ENCODE peak calls at places on chromosomes 4 and X, in six cellular contexts. One of them, this sample, is unnamed.

GRCh38 chrX:110087485-110088356 is 84.8 kb downstream of the TMEM164 start:
- DNase-seq in HepG2: no peak
- DNase-seq in GM12878: no peak
- DNase-seq in H1: no peak
- DNase-seq in K562: no peak
- DNase-seq in SK-N-SH: no peak
- DNase-seq in this sample: no peak

GRCh38 chr4:93828332-93828829 is at the start of gene ATOH1:
- DNase-seq in SK-N-SH: peak
- DNase-seq in HepG2: no peak
- DNase-seq in GM12878: no peak
- DNase-seq in K562: no peak
- DNase-seq in H1: peak
- DNase-seq in this sample: peak

GRCh38 chrX:68461541-68461940 is 28.2 kb upstream of the OPHN1 start:
- DNase-seq in K562: no peak
- DNase-seq in SK-N-SH: no peak
- DNase-seq in H1: no peak
- DNase-seq in HepG2: no peak
- DNase-seq in GM12878: no peak
- DNase-seq in this sample: no peak

GRCh38 chr4:121213940-121214339 is 49.8 kb upstream of the TNIP3 start:
- DNase-seq in SK-N-SH: no peak
- DNase-seq in HepG2: no peak
- DNase-seq in GM12878: no peak
- DNase-seq in H1: no peak
- DNase-seq in K562: no peak
- DNase-seq in this sample: no peak

GRCh38 chr4:70632028-70632427 is 3.5 kb downstream of the ENAM start:
- DNase-seq in SK-N-SH: no peak
- DNase-seq in H1: no peak
- DNase-seq in HepG2: no peak
- DNase-seq in GM12878: no peak
- DNase-seq in K562: no peak
- DNase-seq in this sample: no peak

GRCh38 chrX:42615161-42615563 is 162.8 kb downstream of the PPP1R2C start:
- DNase-seq in GM12878: no peak
- DNase-seq in K562: peak
- DNase-seq in H1: no peak
- DNase-seq in HepG2: no peak
- DNase-seq in SK-N-SH: no peak
- DNase-seq in this sample: no peak

GRCh38 chr4:622996-623913 is 2.1 kb upstream of the PDE6B start:
- DNase-seq in SK-N-SH: no peak
- DNase-seq in HepG2: no peak
- DNase-seq in GM12878: no peak
- DNase-seq in K562: no peak
- DNase-seq in H1: no peak
- DNase-seq in this sample: no peak

GRCh38 chr4:110344165-110344564 is 131.8 kb upstream of the ENPEP start:
- DNase-seq in SK-N-SH: peak
- DNase-seq in K562: peak
- DNase-seq in H1: no peak
- DNase-seq in HepG2: no peak
- DNase-seq in GM12878: no peak
- DNase-seq in this sample: no peak

GRCh38 chr4:77007358-77008230 is 58.0 kb downstream of the SEPTIN11 start:
- DNase-seq in SK-N-SH: no peak
- DNase-seq in GM12878: no peak
- DNase-seq in HepG2: no peak
- DNase-seq in K562: no peak
- DNase-seq in H1: no peak
- DNase-seq in this sample: no peak

GRCh38 chr4:116668190-116668589 is 417.2 kb downstream of the TRAM1L1 start:
- DNase-seq in HepG2: no peak
- DNase-seq in H1: no peak
- DNase-seq in K562: no peak
- DNase-seq in GM12878: no peak
- DNase-seq in SK-N-SH: no peak
- DNase-seq in this sample: no peak

GRCh38 chrX:42017971-42018370 is 94.6 kb upstream of the CASK start:
- DNase-seq in H1: no peak
- DNase-seq in HepG2: no peak
- DNase-seq in K562: no peak
- DNase-seq in GM12878: no peak
- DNase-seq in SK-N-SH: no peak
- DNase-seq in this sample: no peak

GRCh38 chrX:49070988-49071387 is 2.8 kb downstream of the PRAF2 start:
- DNase-seq in K562: no peak
- DNase-seq in GM12878: no peak
- DNase-seq in H1: no peak
- DNase-seq in SK-N-SH: no peak
- DNase-seq in HepG2: no peak
- DNase-seq in this sample: no peak

GRCh38 chrX:49075347-49075746 is 1.5 kb upstream of the PRAF2 start:
- DNase-seq in SK-N-SH: no peak
- DNase-seq in HepG2: no peak
- DNase-seq in GM12878: no peak
- DNase-seq in H1: no peak
- DNase-seq in K562: no peak
- DNase-seq in this sample: no peak

GRCh38 chrX:49072712-49073095 is 1.1 kb downstream of the PRAF2 start:
- DNase-seq in K562: no peak
- DNase-seq in HepG2: no peak
- DNase-seq in GM12878: no peak
- DNase-seq in H1: no peak
- DNase-seq in SK-N-SH: peak
- DNase-seq in this sample: no peak

GRCh38 chrX:49071877-49072711 is 1.7 kb downstream of the PRAF2 start:
- DNase-seq in SK-N-SH: peak
- DNase-seq in K562: no peak
- DNase-seq in HepG2: no peak
- DNase-seq in GM12878: no peak
- DNase-seq in H1: peak
- DNase-seq in this sample: no peak

GRCh38 chrX:49073641-49074575 is at the start of gene PRAF2:
- DNase-seq in K562: no peak
- DNase-seq in SK-N-SH: peak
- DNase-seq in GM12878: peak
- DNase-seq in HepG2: no peak
- DNase-seq in H1: peak
- DNase-seq in this sample: peak
- TF ChIP-seq POLR2AphosphoS5 in K562: no peak
- TF ChIP-seq POLR2AphosphoS5 in SK-N-SH: peak
- TF ChIP-seq POLR2AphosphoS5 in GM12878: no peak
- TF ChIP-seq POLR2AphosphoS5 in HepG2: no peak
- TF ChIP-seq POLR2AphosphoS5 in H1: no peak
- TF ChIP-seq POLR2AphosphoS5 in this sample: peak

GRCh38 chr4:74474345-74475099 is 29.6 kb downstream of the AREG start:
- DNase-seq in HepG2: no peak
- DNase-seq in H1: no peak
- DNase-seq in GM12878: no peak
- DNase-seq in SK-N-SH: no peak
- DNase-seq in K562: no peak
- DNase-seq in this sample: no peak
- TF ChIP-seq GABPA in HepG2: no peak
- TF ChIP-seq GABPA in H1: no peak
- TF ChIP-seq GABPA in GM12878: no peak
- TF ChIP-seq GABPA in SK-N-SH: no peak
- TF ChIP-seq GABPA in K562: no peak
- TF ChIP-seq GABPA in this sample: no peak

GRCh38 chr4:153257151-153257620 is 52.9 kb downstream of the TRIM2 start:
- DNase-seq in H1: no peak
- DNase-seq in GM12878: no peak
- DNase-seq in HepG2: no peak
- DNase-seq in K562: peak
- DNase-seq in SK-N-SH: peak
- DNase-seq in this sample: no peak
- TF ChIP-seq POLR2AphosphoS5 in H1: peak
- TF ChIP-seq POLR2AphosphoS5 in GM12878: no peak
- TF ChIP-seq POLR2AphosphoS5 in HepG2: no peak
- TF ChIP-seq POLR2AphosphoS5 in K562: no peak
- TF ChIP-seq POLR2AphosphoS5 in SK-N-SH: peak
- TF ChIP-seq POLR2AphosphoS5 in this sample: no peak

GRCh38 chr4:62366944-62367343 is 1166.8 kb downstream of the ADGRL3 start:
- DNase-seq in GM12878: no peak
- DNase-seq in HepG2: no peak
- DNase-seq in K562: no peak
- DNase-seq in H1: no peak
- DNase-seq in SK-N-SH: no peak
- DNase-seq in this sample: no peak
- TF ChIP-seq GABPA in GM12878: no peak
- TF ChIP-seq GABPA in HepG2: no peak
- TF ChIP-seq GABPA in K562: no peak
- TF ChIP-seq GABPA in H1: no peak
- TF ChIP-seq GABPA in SK-N-SH: no peak
- TF ChIP-seq GABPA in this sample: no peak

GRCh38 chr4:125316781-125317525 is 2.2 kb downstream of the FAT4 start:
- DNase-seq in K562: no peak
- DNase-seq in GM12878: no peak
- DNase-seq in HepG2: no peak
- DNase-seq in SK-N-SH: peak
- DNase-seq in H1: no peak
- DNase-seq in this sample: no peak
- TF ChIP-seq POLR2AphosphoS5 in K562: no peak
- TF ChIP-seq POLR2AphosphoS5 in GM12878: no peak
- TF ChIP-seq POLR2AphosphoS5 in HepG2: no peak
- TF ChIP-seq POLR2AphosphoS5 in SK-N-SH: no peak
- TF ChIP-seq POLR2AphosphoS5 in H1: no peak
- TF ChIP-seq POLR2AphosphoS5 in this sample: no peak

DNA sequence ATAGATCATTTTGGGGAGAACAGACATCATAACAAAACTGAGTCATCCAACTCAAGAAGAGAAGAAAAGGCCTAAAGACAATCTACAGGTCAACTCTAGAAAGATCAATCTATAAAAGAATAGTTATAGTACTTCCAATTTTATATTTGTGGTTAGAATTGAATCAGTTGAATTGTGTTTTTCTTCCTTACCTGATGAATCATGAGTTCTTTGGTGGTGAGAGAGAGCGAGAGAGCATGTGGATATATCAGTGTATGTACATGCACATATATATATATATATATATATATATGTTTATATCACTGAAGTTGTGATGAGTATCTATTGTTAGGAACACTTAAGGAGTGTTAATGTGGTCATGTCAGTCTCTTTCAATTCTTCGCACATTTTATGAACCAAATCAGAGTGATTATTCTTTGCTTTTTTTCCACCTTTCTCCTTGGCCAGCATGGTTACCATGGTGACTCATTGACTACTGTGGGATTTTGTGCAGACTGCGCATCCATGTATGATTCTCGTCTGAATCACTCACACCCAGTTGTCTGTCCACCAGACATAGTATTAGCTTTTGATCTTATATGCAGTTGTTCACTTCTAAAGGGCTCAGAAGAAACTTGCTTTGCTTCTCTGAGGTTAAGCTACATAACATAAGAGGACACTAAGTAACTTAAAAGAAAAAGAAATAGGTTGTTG is 90.4 kb upstream of the RAB40AL start:
- DNase-seq in H1: no peak
- DNase-seq in GM12878: no peak
- DNase-seq in K562: no peak
- DNase-seq in SK-N-SH: no peak
- DNase-seq in HepG2: no peak
- DNase-seq in this sample: no peak
- TF ChIP-seq GABPA in H1: no peak
- TF ChIP-seq GABPA in GM12878: no peak
- TF ChIP-seq GABPA in K562: no peak
- TF ChIP-seq GABPA in SK-N-SH: no peak
- TF ChIP-seq GABPA in HepG2: no peak
- TF ChIP-seq GABPA in this sample: no peak

GRCh38 chr4:87077834-87078585 is 142.4 kb downstream of the KLHL8 start:
- DNase-seq in SK-N-SH: no peak
- DNase-seq in H1: no peak
- DNase-seq in HepG2: no peak
- DNase-seq in K562: no peak
- DNase-seq in GM12878: no peak
- DNase-seq in this sample: no peak

GRCh38 chr4:87080462-87080861 is 140.0 kb downstream of the KLHL8 start:
- DNase-seq in HepG2: no peak
- DNase-seq in SK-N-SH: no peak
- DNase-seq in GM12878: no peak
- DNase-seq in H1: no peak
- DNase-seq in K562: no peak
- DNase-seq in this sample: no peak

GRCh38 chr4:87079967-87080366 is 140.5 kb downstream of the KLHL8 start:
- DNase-seq in GM12878: no peak
- DNase-seq in SK-N-SH: no peak
- DNase-seq in H1: no peak
- DNase-seq in HepG2: no peak
- DNase-seq in K562: peak
- DNase-seq in this sample: no peak

GRCh38 chr4:87076690-87077358 is 142.0 kb downstream of the AFF1 start:
- DNase-seq in K562: no peak
- DNase-seq in GM12878: no peak
- DNase-seq in H1: no peak
- DNase-seq in SK-N-SH: no peak
- DNase-seq in HepG2: no peak
- DNase-seq in this sample: no peak

DNA sequence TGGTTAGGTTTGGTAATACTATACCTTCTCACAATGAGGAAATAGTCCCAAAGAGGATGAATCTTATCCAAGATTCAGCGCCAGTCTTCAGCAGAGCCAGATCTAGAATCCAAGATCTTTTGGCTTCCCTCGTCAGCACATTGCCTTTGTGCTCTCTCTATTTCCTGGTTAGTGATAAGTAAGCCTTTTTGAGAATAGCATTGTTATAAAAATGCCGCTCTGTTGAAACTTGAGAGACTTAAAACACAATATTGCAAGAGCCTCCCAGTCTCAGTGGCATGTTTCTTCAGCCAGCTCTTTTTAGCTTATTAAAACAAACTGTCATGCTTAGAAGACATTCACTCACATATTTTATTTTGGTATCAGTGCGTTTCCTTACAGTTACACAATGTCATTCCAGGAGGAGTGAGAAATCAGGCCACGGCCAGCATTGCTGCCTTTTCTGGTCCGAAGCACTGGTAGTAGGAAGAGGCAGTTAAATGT is 141.4 kb downstream of the KLHL8 start:
- DNase-seq in K562: no peak
- DNase-seq in H1: no peak
- DNase-seq in GM12878: no peak
- DNase-seq in HepG2: no peak
- DNase-seq in SK-N-SH: no peak
- DNase-seq in this sample: no peak
- TF ChIP-seq POLR2AphosphoS5 in K562: no peak
- TF ChIP-seq POLR2AphosphoS5 in H1: no peak
- TF ChIP-seq POLR2AphosphoS5 in GM12878: no peak
- TF ChIP-seq POLR2AphosphoS5 in HepG2: no peak
- TF ChIP-seq POLR2AphosphoS5 in SK-N-SH: no peak
- TF ChIP-seq POLR2AphosphoS5 in this sample: no peak